ENCODE peak calls at places on chromosome 4, in seven cellular contexts. U is activated CD4-positive, alpha-beta T cell treated with anti-CD3 and anti-CD28 coated beads, Interleukin-2, amount 10 ng/mL, durations not matched to agents 7 days and 5 days; Z is smooth muscle cell of the brain vasculature; P is activated CD8-positive, alpha-beta memory T cell treated with anti-CD3 and anti-CD28 coated beads, Interleukin-2, amount 50 U/mL, for 48 hours; Y is NCI-H2081; M is PC-3; L is T-helper 22 cell. X is an unnamed sample.

GRCh38 chr4:187063251-187063650 is 339.6 kb upstream of the FAT1 start:
- DNase-seq in L (no peak), M (no peak), Z (no peak), U (no peak), Y (no peak), P (no peak), X (no peak)

GRCh38 chr4:168893807-168894206 is 116.2 kb downstream of the CBR4 start:
- DNase-seq in Y (no peak), P (no peak), U (no peak), M (no peak), L (no peak), Z (no peak), X (no peak)

GRCh38 chr4:24979554-24979953 is 51.2 kb downstream of the LGI2 start:
- DNase-seq in M (peak; percentile 9), Y (no peak), U (no peak), P (no peak), Z (no peak), L (no peak), X (no peak)

GRCh38 chr4:129821073-129821472 is 725.1 kb downstream of the C4orf33 start:
- DNase-seq in L (no peak), P (no peak), Z (no peak), Y (no peak), M (no peak), U (no peak), X (no peak)

GRCh38 chr4:7435411-7436095 is 823 bp upstream of the PSAPL1 start:
- DNase-seq in P (no peak), L (no peak), Y (no peak), U (no peak), M (no peak), Z (no peak), X (no peak)

GRCh38 chr4:110589297-110589696 is 33.6 kb downstream of the PITX2 start:
- DNase-seq in Y (no peak), L (no peak), M (peak; percentile 25), U (no peak), Z (no peak), P (no peak), X (no peak)

GRCh38 chr4:156992943-156993342 is 21.3 kb upstream of the PDGFC start:
- DNase-seq in P (no peak), Y (no peak), L (no peak), Z (no peak), U (no peak), M (no peak), X (no peak)

GRCh38 chr4:76683154-76683553 is 214.8 kb downstream of the SOWAHB start:
- DNase-seq in M (no peak), Z (no peak), L (no peak), Y (no peak), P (no peak), U (no peak), X (no peak)

GRCh38 chr4:48546336-48546735 is 56.3 kb downstream of the ZAR1 start:
- DNase-seq in P (no peak), Y (peak; percentile 23), Z (peak; percentile 23), L (no peak), M (peak; percentile 39), U (peak; percentile 58), X (peak; percentile 8)

GRCh38 chr4:141028024-141028529 is 105.2 kb downstream of the RNF150 start:
- DNase-seq in P (no peak), U (no peak), M (peak; percentile 20), L (no peak), Y (peak; percentile 13), Z (no peak), X (peak; percentile 25)

GRCh38 chr4:182449960-182450359 is 206.8 kb downstream of the TENM3 start:
- DNase-seq in M (no peak), Y (no peak), U (no peak), L (no peak), Z (no peak), P (no peak), X (no peak)

GRCh38 chr4:76882630-76883029 is 15.3 kb downstream of the SOWAHB start:
- DNase-seq in Z (no peak), L (no peak), M (no peak), U (no peak), P (no peak), Y (no peak), X (no peak)

GRCh38 chr4:7055111-7055989 is 12.2 kb downstream of the TADA2B start:
- DNase-seq in M (no peak), Z (no peak), L (no peak), Y (no peak), P (no peak), U (no peak), X (no peak)

GRCh38 chr4:6473264-6474052 is 1.0 kb upstream of the PPP2R2C start:
- DNase-seq in M (no peak), P (peak; percentile 42), Z (no peak), L (no peak), U (peak; percentile 1), Y (no peak), X (no peak)

GRCh38 chr4:1204286-1204827 is 32.0 kb upstream of the SPON2 start:
- DNase-seq in P (no peak), L (no peak), Z (no peak), U (no peak), M (no peak), Y (no peak), X (no peak)

GRCh38 chr4:3303840-3304715 is 11.3 kb downstream of the RGS12 start:
- DNase-seq in M (no peak), Z (no peak), P (peak; percentile 29), Y (no peak), L (no peak), U (no peak), X (no peak)

GRCh38 chr4:153440475-153440874 is 25.7 kb upstream of the TMEM131L start:
- DNase-seq in M (no peak), U (no peak), L (no peak), Y (no peak), P (no peak), Z (no peak), X (no peak)

GRCh38 chr4:110865611-110866254 is 242.9 kb upstream of the PITX2 start:
- DNase-seq in Z (no peak), L (no peak), M (no peak), U (no peak), P (no peak), Y (no peak), X (no peak)

GRCh38 chr4:108360857-108361820 is 192.4 kb upstream of the LEF1 start:
- DNase-seq in M (peak; percentile 4), Z (peak; percentile 36), Y (no peak), U (no peak), P (no peak), L (no peak), X (peak; percentile 51)

GRCh38 chr4:69735119-69735518 is 25.3 kb downstream of the SULT1B1 start:
- DNase-seq in Z (no peak), M (peak; percentile 50), U (no peak), Y (no peak), L (no peak), P (no peak), X (no peak)

GRCh38 chr4:61200991-61201526 is 933 bp downstream of the ADGRL3 start:
- DNase-seq in L (no peak), Y (peak; percentile 13), Z (no peak), P (no peak), M (peak; percentile 14), U (no peak), X (peak; percentile 17)

GRCh38 chr4:55346851-55347255 is 811 bp downstream of the SRD5A3 start:
- DNase-seq in Z (no peak), M (no peak), L (no peak), P (peak; percentile 64), Y (no peak), U (no peak), X (no peak)